ENCODE peak calls at places on chromosomes 11 and 22, in nine cellular contexts. D is GM23248, N is MM.1S, Z is hepatocyte, R is HCT116, F is PC-3, B is neural progenitor cell, T is OCI-LY7, C is GM23338. I is an unnamed sample.

GRCh38 chr11:73913472-73913871 is 36.7 kb downstream of the PAAF1 start:
- DNase-seq in D (no peak), N (no peak), Z (no peak), R (no peak), F (no peak), B (no peak), T (no peak), C (no peak), I (no peak)

GRCh38 chr22:25853902-25854301 is 111.9 kb downstream of the MYO18B start:
- DNase-seq in D (peak), N (no peak), Z (no peak), R (peak), F (peak), B (peak), T (peak), C (peak), I (peak)

GRCh38 chr11:118437736-118438125 is 1.4 kb downstream of the KMT2A start:
- DNase-seq in D (peak), N (no peak), Z (peak), R (no peak), F (peak), B (peak), T (peak), C (peak), I (peak)

GRCh38 chr22:27668828-27669797 is 132.4 kb downstream of the MN1 start:
- DNase-seq in D (peak), N (no peak), Z (peak), R (peak), F (peak), B (no peak), T (no peak), C (peak), I (no peak)

GRCh38 chr11:123477205-123477907 is 47.3 kb downstream of the GRAMD1B start:
- DNase-seq in D (no peak), N (no peak), Z (no peak), R (no peak), F (no peak), B (no peak), T (no peak), C (no peak), I (no peak)

GRCh38 chr22:17797721-17798559 is 23.7 kb upstream of the BID start:
- DNase-seq in D (no peak), N (no peak), Z (no peak), R (no peak), F (no peak), B (no peak), T (peak), C (no peak), I (no peak)

GRCh38 chr11:95459268-95460040 is 228.5 kb upstream of the SESN3 start:
- DNase-seq in D (peak), N (no peak), Z (peak), R (no peak), F (no peak), B (no peak), T (no peak), C (no peak), I (peak)

GRCh38 chr11:128407962-128408361 is 179.4 kb downstream of the ETS1 start:
- DNase-seq in D (peak), N (peak), Z (no peak), R (no peak), F (peak), B (no peak), T (no peak), C (no peak), I (no peak)

GRCh38 chr22:36930041-36930935 is 16.9 kb downstream of the CSF2RB start:
- DNase-seq in D (no peak), N (peak), Z (no peak), R (no peak), F (no peak), B (no peak), T (no peak), C (no peak), I (no peak)

GRCh38 chr11:7575841-7576451 is 62.1 kb downstream of the PPFIBP2 start:
- DNase-seq in D (peak), N (peak), Z (peak), R (no peak), F (peak), B (no peak), T (no peak), C (no peak), I (peak)

GRCh38 chr11:107999759-108000455 is 8.8 kb upstream of the CUL5 start:
- DNase-seq in D (peak), N (peak), Z (peak), R (peak), F (peak), B (peak), T (peak), C (peak), I (peak)

GRCh38 chr22:42257386-42257785 is 13.1 kb downstream of the TCF20 start:
- DNase-seq in D (no peak), N (no peak), Z (no peak), R (no peak), F (no peak), B (no peak), T (no peak), C (no peak), I (no peak)

GRCh38 chr11:58928691-58929090 is 10.6 kb upstream of the GLYATL1 start:
- DNase-seq in D (no peak), N (no peak), Z (peak), R (no peak), F (no peak), B (no peak), T (no peak), C (peak), I (no peak)

GRCh38 chr11:93326681-93327080 is 3.9 kb upstream of the DEUP1 start:
- DNase-seq in D (no peak), N (no peak), Z (no peak), R (no peak), F (no peak), B (no peak), T (no peak), C (no peak), I (no peak)

DNA sequence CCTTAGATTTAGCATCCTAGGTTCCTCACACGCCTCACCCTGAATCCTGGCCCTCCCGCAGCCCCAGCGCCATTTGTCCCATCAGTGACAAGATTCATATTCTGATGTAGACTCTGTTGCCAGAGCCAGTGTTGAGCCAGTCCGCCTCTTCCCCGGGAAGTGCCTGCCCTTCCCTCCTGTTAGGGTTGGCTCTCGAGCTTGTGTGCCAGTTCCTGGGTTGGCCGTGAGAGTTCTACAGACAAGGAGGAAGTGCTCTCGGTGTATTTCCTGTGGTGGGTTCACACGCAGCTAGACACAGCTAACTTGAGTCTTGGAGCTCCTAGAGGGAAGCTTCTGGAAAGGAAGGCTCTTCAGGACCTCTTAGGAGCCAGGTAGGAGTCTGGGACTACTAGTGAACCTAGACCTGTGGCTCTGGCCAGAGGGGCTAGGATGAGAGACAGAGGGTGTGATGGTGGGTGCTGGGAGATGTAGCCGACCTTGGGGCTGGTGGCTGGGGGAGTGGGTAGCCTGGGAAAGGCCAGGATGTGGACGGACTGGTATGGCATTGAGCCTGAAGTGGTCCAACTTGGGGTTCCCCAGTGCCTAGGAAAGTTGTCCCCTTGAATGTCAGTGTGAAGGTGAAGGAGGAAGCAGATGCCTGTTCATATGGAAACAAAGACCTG is at the start of gene IL18BP:
- DNase-seq in D (no peak), N (no peak), Z (no peak), R (no peak), F (no peak), B (no peak), T (peak), C (no peak), I (no peak)
- TF ChIP-seq EZH2phosphoT487 in D (no peak), N (no peak), Z (no peak), R (no peak), F (no peak), B (no peak), T (no peak), C (no peak), I (no peak)

GRCh38 chr22:29738118-29738815 is 18.5 kb downstream of the CABP7 start:
- DNase-seq in D (no peak), N (no peak), Z (no peak), R (no peak), F (no peak), B (no peak), T (no peak), C (no peak), I (no peak)
- TF ChIP-seq EZH2phosphoT487 in D (no peak), N (no peak), Z (no peak), R (no peak), F (no peak), B (no peak), T (no peak), C (no peak), I (no peak)

DNA sequence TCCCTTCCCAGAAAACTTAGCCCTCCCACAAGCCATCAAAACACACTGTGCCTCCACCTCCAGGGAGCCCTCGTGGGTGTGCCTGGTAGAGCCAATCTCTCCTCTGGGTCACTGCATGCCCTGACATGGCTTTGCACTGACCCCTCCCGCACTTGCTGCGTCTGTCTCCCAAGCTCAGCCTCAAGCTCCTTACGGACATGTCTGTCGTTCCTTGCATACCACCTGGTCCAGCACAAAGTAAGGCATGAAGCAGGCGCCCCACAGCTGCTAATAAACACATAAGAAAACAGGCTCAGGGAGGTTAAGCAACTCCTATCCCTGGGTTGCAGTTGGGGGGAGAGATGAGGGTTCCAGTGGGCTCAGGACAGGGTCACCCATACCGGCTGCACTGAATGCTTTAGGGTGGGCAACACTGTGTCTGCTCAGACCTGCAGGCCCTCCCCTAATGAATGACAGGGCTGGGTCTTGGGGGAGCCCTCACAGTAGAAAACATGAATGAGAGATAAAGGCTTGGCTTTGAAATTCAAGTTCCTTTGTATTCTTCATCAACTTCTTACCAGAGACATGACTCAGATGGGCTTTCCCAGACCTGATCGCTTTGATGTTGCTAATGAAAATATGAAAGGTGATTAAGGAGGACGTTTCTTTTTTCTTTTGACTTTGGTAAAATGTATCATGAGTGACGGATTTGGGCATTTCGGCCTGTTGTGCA is 38.0 kb downstream of the PHF21B start:
- DNase-seq in D (no peak), N (no peak), Z (no peak), R (no peak), F (no peak), B (no peak), T (no peak), C (no peak), I (no peak)
- TF ChIP-seq EZH2phosphoT487 in D (no peak), N (no peak), Z (no peak), R (no peak), F (no peak), B (no peak), T (no peak), C (no peak), I (no peak)

GRCh38 chr11:61106296-61106695 is 4.0 kb downstream of the CD5 start:
- DNase-seq in D (no peak), N (no peak), Z (no peak), R (no peak), F (no peak), B (no peak), T (no peak), C (no peak), I (no peak)
- TF ChIP-seq EZH2phosphoT487 in D (no peak), N (no peak), Z (no peak), R (no peak), F (no peak), B (no peak), T (no peak), C (no peak), I (no peak)

GRCh38 chr11:71150859-71151258 is 101.5 kb downstream of the SHANK2 start:
- DNase-seq in D (no peak), N (no peak), Z (no peak), R (no peak), F (no peak), B (no peak), T (no peak), C (no peak), I (no peak)

GRCh38 chr11:71151561-71151960 is 100.8 kb downstream of the SHANK2 start:
- DNase-seq in D (no peak), N (no peak), Z (no peak), R (no peak), F (no peak), B (no peak), T (no peak), C (no peak), I (peak)

GRCh38 chr11:71154406-71154805 is 98.0 kb downstream of the SHANK2 start:
- DNase-seq in D (no peak), N (no peak), Z (no peak), R (no peak), F (no peak), B (no peak), T (no peak), C (no peak), I (no peak)

GRCh38 chr11:71155846-71156245 is 96.5 kb downstream of the SHANK2 start:
- DNase-seq in D (no peak), N (no peak), Z (no peak), R (no peak), F (no peak), B (no peak), T (no peak), C (no peak), I (no peak)

GRCh38 chr11:71153005-71153395 is 99.4 kb downstream of the SHANK2 start:
- DNase-seq in D (peak), N (no peak), Z (peak), R (no peak), F (peak), B (no peak), T (no peak), C (peak), I (no peak)
- TF ChIP-seq EZH2phosphoT487 in D (no peak), N (no peak), Z (no peak), R (no peak), F (no peak), B (no peak), T (no peak), C (no peak), I (no peak)